ENCODE peak calls at places on chromosomes 13 and 19, in seven cellular contexts. P is GM12878, X is HCT116, L is HepG2, F is WTC11, H is H1, O is K562. S is an unnamed sample.

GRCh38 chr13:73365240-73365639 is 306.4 kb downstream of the KLF5 start:
- DNase-seq in F (no peak), X (no peak), H (no peak), L (no peak), P (no peak), O (no peak), S (no peak)

GRCh38 chr19:23260956-23261355 is 10.8 kb upstream of the ZNF724 start:
- DNase-seq in F (no peak), P (no peak), O (no peak), L (no peak), H (no peak), X (no peak), S (no peak)

GRCh38 chr13:23898101-23898500 is 799 bp upstream of the C1QTNF9B start:
- DNase-seq in O (no peak), L (no peak), X (no peak), H (no peak), P (no peak), F (no peak), S (no peak)

GRCh38 chr13:32253911-32254399 is 61.2 kb downstream of the ZAR1L start:
- DNase-seq in F (no peak), O (no peak), P (no peak), H (no peak), L (no peak), X (no peak), S (no peak)

GRCh38 chr19:35017507-35017906 is 12.8 kb upstream of the SCN1B start:
- DNase-seq in X (no peak), P (no peak), F (no peak), H (no peak), L (no peak), O (no peak), S (no peak)

GRCh38 chr13:99590519-99591011 is 89.3 kb downstream of the TM9SF2 start:
- DNase-seq in P (no peak), X (no peak), F (no peak), H (no peak), O (no peak), L (no peak), S (no peak)

GRCh38 chr13:51243832-51244231 is 21.6 kb downstream of the FAM124A start:
- DNase-seq in L (no peak), H (peak; percentile 87), P (no peak), O (no peak), F (peak; percentile 78), X (no peak), S (no peak)

GRCh38 chr19:1016647-1017114 is 4.2 kb downstream of the TMEM259 start:
- DNase-seq in O (no peak), L (no peak), F (no peak), X (no peak), H (no peak), P (no peak), S (no peak)

GRCh38 chr13:97148894-97149293 is 73.2 kb upstream of the MBNL2 start:
- DNase-seq in L (no peak), H (no peak), P (no peak), X (no peak), F (no peak), O (peak; percentile 60), S (no peak)

GRCh38 chr19:3517638-3518037 is 11.5 kb downstream of the FZR1 start:
- DNase-seq in F (no peak), H (no peak), L (no peak), X (no peak), P (no peak), O (no peak), S (no peak)

GRCh38 chr13:59842507-59842906 is 321.2 kb downstream of the DIAPH3 start:
- DNase-seq in H (no peak), L (no peak), F (no peak), O (no peak), X (no peak), P (no peak), S (no peak)
- TF ChIP-seq SP1 in H (no peak), L (no peak), F (no peak), O (no peak), X (no peak), P (no peak), S (no peak)

GRCh38 chr19:7902796-7903243 is 857 bp upstream of the MAP2K7 start:
- DNase-seq in L (no peak), X (no peak), F (no peak), P (no peak), H (no peak), O (peak; percentile 40), S (no peak)
- TF ChIP-seq SP1 in L (no peak), X (no peak), F (no peak), P (no peak), H (no peak), O (no peak), S (no peak)

GRCh38 chr19:18608102-18608804 is 1.7 kb upstream of the CRLF1 start:
- DNase-seq in X (no peak), P (no peak), O (no peak), L (no peak), F (no peak), H (no peak), S (no peak)

GRCh38 chr19:18608805-18609716 is 2.5 kb upstream of the CRLF1 start:
- DNase-seq in H (no peak), L (no peak), X (no peak), F (no peak), O (no peak), P (no peak), S (no peak)

GRCh38 chr19:18610245-18610555 is 2.5 kb upstream of the TMEM59L start:
- DNase-seq in L (no peak), O (no peak), H (no peak), P (no peak), X (no peak), F (no peak), S (no peak)

GRCh38 chr19:18610556-18611326 is 1.9 kb upstream of the TMEM59L start:
- DNase-seq in O (no peak), P (no peak), H (no peak), L (peak; percentile 85), X (no peak), F (peak; percentile 69), S (no peak)

DNA sequence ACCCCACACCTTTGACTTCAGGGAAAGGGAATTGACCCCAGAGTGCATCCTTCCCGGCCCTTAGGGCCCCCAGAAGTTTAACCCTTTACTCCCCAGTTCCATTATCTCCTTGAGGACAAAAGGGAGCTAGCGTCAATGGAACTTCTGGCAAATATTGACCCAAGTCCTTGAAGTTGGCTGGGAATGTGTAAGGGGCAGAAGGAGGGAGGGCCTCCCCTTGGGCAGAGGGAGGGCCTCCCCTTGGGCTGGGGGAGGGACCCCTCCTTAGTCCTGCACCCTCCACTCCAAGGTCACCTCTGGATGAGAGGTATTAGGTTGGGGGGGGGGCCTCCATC is 3.0 kb upstream of the TMEM59L start:
- DNase-seq in H (no peak), F (no peak), O (no peak), L (no peak), X (no peak), P (no peak), S (no peak)
- TF ChIP-seq SP1 in H (no peak), F (no peak), O (no peak), L (no peak), X (no peak), P (no peak), S (no peak)

DNA sequence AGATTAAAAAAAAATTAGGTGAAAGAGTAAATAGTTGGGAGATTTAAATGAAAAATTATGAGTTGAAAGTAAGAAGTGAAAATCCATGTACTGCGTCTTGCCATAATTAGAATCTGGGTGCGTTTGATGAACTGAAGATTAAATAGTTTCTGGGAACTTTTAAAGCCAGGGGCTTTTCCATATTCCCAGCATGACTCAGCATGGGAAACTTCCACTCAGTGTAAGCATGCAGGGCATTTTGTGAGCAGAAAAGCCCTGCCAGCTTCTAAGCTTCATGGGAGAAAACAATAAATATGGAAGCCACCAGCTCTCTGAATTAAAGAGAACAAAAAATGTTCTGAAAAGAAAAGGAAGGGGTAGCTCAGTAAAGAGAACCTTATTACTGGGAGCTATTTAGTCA is 62.0 kb upstream of the EDNRB start:
- DNase-seq in P (no peak), X (no peak), O (no peak), H (no peak), L (no peak), F (no peak), S (no peak)
- TF ChIP-seq SP1 in P (no peak), X (no peak), O (no peak), H (no peak), L (no peak), F (no peak), S (no peak)

DNA sequence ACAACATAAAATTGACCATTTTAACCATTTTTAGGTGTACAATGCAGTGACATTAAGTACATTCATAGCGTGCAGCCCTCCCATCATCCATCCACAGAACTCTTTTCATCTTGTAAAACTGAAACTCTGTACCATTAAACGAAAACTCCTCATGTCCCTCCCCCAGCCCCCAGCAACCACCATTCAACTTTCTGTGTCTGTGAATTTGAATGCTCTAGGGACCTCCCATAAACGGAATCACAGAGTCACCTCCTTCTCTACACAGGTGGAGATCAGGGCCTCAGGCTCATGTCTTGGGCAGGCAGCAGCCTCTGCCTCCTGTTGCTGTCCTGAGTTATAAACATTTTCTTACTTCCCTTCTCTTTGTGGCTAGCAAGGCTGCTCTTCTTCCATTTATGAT is 7.3 kb upstream of the CCNE1 start:
- DNase-seq in F (no peak), P (peak; percentile 53), X (no peak), L (no peak), H (no peak), O (no peak), S (no peak)
- TF ChIP-seq SP1 in F (no peak), P (no peak), X (no peak), L (no peak), H (no peak), O (no peak), S (no peak)

GRCh38 chr13:113047587-113047986 is 58.0 kb upstream of the F7 start:
- DNase-seq in L (no peak), P (no peak), X (no peak), O (no peak), F (no peak), H (no peak), S (no peak)
- TF ChIP-seq SP1 in L (no peak), P (no peak), X (no peak), O (no peak), F (no peak), H (no peak), S (no peak)

DNA sequence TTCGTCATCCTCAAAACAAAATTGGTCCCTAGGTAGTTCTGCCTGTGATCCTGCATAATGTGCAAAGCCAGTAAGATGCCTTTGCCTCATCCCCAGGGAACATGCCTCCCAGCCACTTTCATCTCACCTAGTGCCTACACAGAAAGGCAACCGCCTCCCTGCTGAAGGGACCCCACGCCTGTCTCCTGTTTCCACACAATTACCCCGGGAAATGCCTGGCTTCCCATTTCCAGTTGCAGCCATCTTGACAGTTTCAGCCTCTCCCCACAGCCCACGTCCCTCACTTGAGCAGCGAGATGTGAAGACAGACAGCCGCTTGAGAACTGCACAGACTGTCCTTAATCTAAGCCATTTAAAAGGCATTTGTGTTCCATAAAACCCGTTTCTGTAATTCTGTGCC is 4.6 kb upstream of the UQCRFS1 start:
- DNase-seq in L (no peak), H (no peak), P (no peak), O (no peak), X (no peak), F (no peak), S (no peak)
- TF ChIP-seq SP1 in L (no peak), H (no peak), P (no peak), O (no peak), X (no peak), F (no peak), S (no peak)

DNA sequence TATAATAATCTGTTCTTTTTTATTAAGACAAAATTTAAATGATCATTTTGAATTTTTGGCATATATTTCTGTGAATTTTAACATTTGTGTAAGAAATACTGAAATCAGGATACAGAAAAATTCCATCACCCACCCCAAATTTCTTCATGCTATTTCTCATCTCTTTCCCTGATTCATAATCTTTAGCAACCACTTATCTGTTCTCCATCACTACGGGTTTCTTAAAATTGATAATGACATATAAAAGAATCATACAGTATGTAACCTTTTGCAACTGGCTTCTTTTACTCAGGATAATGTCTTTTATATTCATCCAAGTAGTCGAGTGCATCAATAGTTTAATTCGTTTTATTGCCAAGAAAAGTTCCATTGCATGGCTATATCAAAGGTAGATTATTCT is 1627.0 kb downstream of the PCDH9 start:
- DNase-seq in X (no peak), F (no peak), H (no peak), O (no peak), P (no peak), L (no peak), S (no peak)
- TF ChIP-seq SP1 in X (no peak), F (no peak), H (no peak), O (no peak), P (no peak), L (no peak), S (no peak)

S was measured in HEK293T.